ENCODE peak calls at places on chromosomes 4 and X, in nine cellular contexts. Z, N, R, P, E, G, I, W and O are unnamed samples.

GRCh38 chr4:3487861-3488260 is 24.8 kb downstream of the DOK7 start:
- DNase-seq in Z (no peak), N (no peak), R (no peak), P (no peak), E (no peak), G (no peak), I (no peak), W (no peak), O (no peak)

GRCh38 chr4:186158966-186159365 is 32.4 kb upstream of the CYP4V2 start:
- DNase-seq in Z (no peak), N (no peak), R (no peak), P (no peak), E (no peak), G (no peak), I (peak), W (no peak), O (no peak)

GRCh38 chrX:102154900-102155805 is 624 bp downstream of the BEX5 start:
- DNase-seq in Z (peak), N (peak), R (peak), P (peak), E (no peak), G (no peak), I (no peak), W (peak), O (peak)

GRCh38 chrX:119468930-119469635 is 839 bp downstream of the SLC25A5 start:
- DNase-seq in Z (peak), N (peak), R (peak), P (peak), E (peak), G (peak), I (peak), W (peak), O (peak)

GRCh38 chrX:120768681-120769080 is 107.0 kb downstream of the CT47B1 start:
- DNase-seq in Z (no peak), N (no peak), R (no peak), P (no peak), E (no peak), G (peak), I (no peak), W (no peak), O (no peak)

GRCh38 chr4:153513596-153513995 is 47.4 kb downstream of the TMEM131L start:
- DNase-seq in Z (no peak), N (no peak), R (no peak), P (no peak), E (no peak), G (no peak), I (no peak), W (no peak), O (no peak)

GRCh38 chr4:39304651-39305050 is 61.5 kb downstream of the RFC1 start:
- DNase-seq in Z (no peak), N (no peak), R (no peak), P (no peak), E (no peak), G (no peak), I (no peak), W (no peak), O (no peak)

GRCh38 chrX:36357855-36358254 is 438.3 kb downstream of the CFAP47 start:
- DNase-seq in Z (no peak), N (no peak), R (no peak), P (no peak), E (no peak), G (no peak), I (no peak), W (no peak), O (no peak)

GRCh38 chr4:70842761-70843435 is 3.2 kb upstream of the GRSF1 start:
- DNase-seq in Z (no peak), N (no peak), R (no peak), P (no peak), E (peak), G (no peak), I (no peak), W (no peak), O (peak)

GRCh38 chr4:19399001-19399400 is 852.7 kb upstream of the SLIT2 start:
- DNase-seq in Z (no peak), N (no peak), R (no peak), P (no peak), E (no peak), G (no peak), I (no peak), W (no peak), O (no peak)

GRCh38 chr4:8694651-8695151 is 102.1 kb downstream of the CPZ start:
- DNase-seq in Z (no peak), N (no peak), R (no peak), P (no peak), E (no peak), G (no peak), I (peak), W (no peak), O (no peak)

GRCh38 chr4:17030543-17030942 is 132.1 kb upstream of the LDB2 start:
- DNase-seq in Z (no peak), N (no peak), R (no peak), P (no peak), E (no peak), G (peak), I (no peak), W (no peak), O (no peak)

GRCh38 chr4:93334003-93334402 is 494.6 kb upstream of the ATOH1 start:
- DNase-seq in Z (no peak), N (no peak), R (no peak), P (no peak), E (no peak), G (no peak), I (no peak), W (no peak), O (no peak)

GRCh38 chrX:150642421-150642820 is 50.8 kb upstream of the MTMR1 start:
- DNase-seq in Z (no peak), N (no peak), R (no peak), P (no peak), E (no peak), G (no peak), I (no peak), W (no peak), O (no peak)

GRCh38 chr4:45453258-45453841 is 670.5 kb downstream of the GABRG1 start:
- DNase-seq in Z (peak), N (no peak), R (no peak), P (no peak), E (no peak), G (no peak), I (peak), W (no peak), O (no peak)

GRCh38 chrX:31060013-31060412 is 11.8 kb downstream of the FTHL17 start:
- DNase-seq in Z (no peak), N (no peak), R (no peak), P (no peak), E (no peak), G (no peak), I (no peak), W (no peak), O (no peak)

GRCh38 chr4:151659631-151660030 is 101.2 kb downstream of the GATB start:
- DNase-seq in Z (no peak), N (no peak), R (no peak), P (no peak), E (no peak), G (no peak), I (no peak), W (no peak), O (no peak)

GRCh38 chrX:134545524-134545923 is 85.6 kb downstream of the HPRT1 start:
- DNase-seq in Z (no peak), N (no peak), R (no peak), P (no peak), E (no peak), G (no peak), I (peak), W (no peak), O (no peak)

GRCh38 chr4:67926485-67926884 is 36.8 kb downstream of the TMPRSS11A start:
- DNase-seq in Z (no peak), N (no peak), R (no peak), P (no peak), E (no peak), G (no peak), I (no peak), W (no peak), O (no peak)

GRCh38 chr4:163680390-163681098 is 186.1 kb downstream of the TMA16 start:
- DNase-seq in Z (no peak), N (no peak), R (no peak), P (no peak), E (no peak), G (no peak), I (no peak), W (no peak), O (no peak)

GRCh38 chr4:165592386-165592785 is 213.6 kb downstream of the CPE start:
- DNase-seq in Z (no peak), N (no peak), R (no peak), P (no peak), E (no peak), G (no peak), I (no peak), W (no peak), O (no peak)

GRCh38 chr4:98608343-98608742 is 50.1 kb downstream of the TSPAN5 start:
- DNase-seq in Z (no peak), N (no peak), R (no peak), P (no peak), E (no peak), G (no peak), I (no peak), W (no peak), O (no peak)

GRCh38 chr4:111781611-111782010 is 363.6 kb upstream of the FAM241A start:
- DNase-seq in Z (no peak), N (no peak), R (no peak), P (no peak), E (no peak), G (no peak), I (no peak), W (no peak), O (no peak)

GRCh38 chr4:23717528-23718248 is 172.2 kb downstream of the PPARGC1A start:
- DNase-seq in Z (no peak), N (no peak), R (no peak), P (no peak), E (no peak), G (no peak), I (peak), W (no peak), O (no peak)

GRCh38 chr4:182973421-182974340 is 56.5 kb upstream of the DCTD start:
- DNase-seq in Z (no peak), N (no peak), R (no peak), P (no peak), E (no peak), G (no peak), I (no peak), W (no peak), O (no peak)

GRCh38 chr4:6769138-6769983 is 13.2 kb upstream of the KIAA0232 start:
- DNase-seq in Z (no peak), N (peak), R (no peak), P (peak), E (no peak), G (no peak), I (no peak), W (no peak), O (peak)

GRCh38 chrX:72269671-72270251 is 7.3 kb downstream of the RPS4X start:
- DNase-seq in Z (no peak), N (peak), R (no peak), P (no peak), E (no peak), G (no peak), I (no peak), W (no peak), O (no peak)

GRCh38 chr4:38131371-38132139 is 171.4 kb downstream of the PTTG2 start:
- DNase-seq in Z (peak), N (peak), R (peak), P (peak), E (peak), G (no peak), I (peak), W (peak), O (peak)

GRCh38 chr4:123889376-123889945 is 492.9 kb downstream of the SPRY1 start:
- DNase-seq in Z (no peak), N (no peak), R (no peak), P (no peak), E (no peak), G (no peak), I (no peak), W (no peak), O (no peak)

GRCh38 chr4:76703676-76704075 is 194.3 kb downstream of the SOWAHB start:
- DNase-seq in Z (no peak), N (no peak), R (no peak), P (no peak), E (no peak), G (no peak), I (no peak), W (no peak), O (no peak)

GRCh38 chrX:51893931-51894696 is 691 bp downstream of the MAGED1 start:
- DNase-seq in Z (peak), N (peak), R (no peak), P (peak), E (no peak), G (no peak), I (peak), W (no peak), O (no peak)

GRCh38 chr4:116233971-116234370 is 851.4 kb downstream of the TRAM1L1 start:
- DNase-seq in Z (no peak), N (no peak), R (no peak), P (no peak), E (no peak), G (no peak), I (no peak), W (no peak), O (no peak)

GRCh38 chrX:103376118-103376978 is at the start of gene BEX3:
- DNase-seq in Z (no peak), N (peak), R (peak), P (peak), E (no peak), G (peak), I (peak), W (no peak), O (peak)

GRCh38 chrX:110188701-110189558 is 129.0 kb downstream of the AMMECR1 start:
- DNase-seq in Z (no peak), N (no peak), R (no peak), P (no peak), E (no peak), G (no peak), I (no peak), W (no peak), O (no peak)

GRCh38 chr4:117957570-117957969 is 76.7 kb upstream of the NDST3 start:
- DNase-seq in Z (no peak), N (no peak), R (no peak), P (no peak), E (no peak), G (no peak), I (no peak), W (no peak), O (no peak)